ENCODE peak calls at places on chromosome X, in eight cellular contexts. O is globus pallidus, X is NCI-H748 treated with DMSO at 0.1 percent for 48 hours, A is GF-D8, I is endodermal cell, B is stromal cell of bone marrow, C is spleen, T is H7. L is an unnamed sample.

GRCh38 chrX:51779306-51779705 is 36.1 kb downstream of the GSPT2 start:
- DNase-seq in O (no peak), X (no peak), A (no peak), I (peak; percentile 68), B (no peak), C (no peak), T (peak; percentile 5), L (no peak)

GRCh38 chrX:118182050-118182449 is 65.4 kb upstream of the KLHL13 start:
- DNase-seq in O (peak; percentile 0), X (no peak), A (no peak), I (no peak), B (no peak), C (no peak), T (no peak), L (no peak)

GRCh38 chrX:54483946-54484345 is 12.1 kb downstream of the FGD1 start:
- DNase-seq in O (no peak), X (no peak), A (no peak), I (no peak), B (no peak), C (no peak), T (no peak), L (no peak)

GRCh38 chrX:15849555-15849954 is 5.1 kb downstream of the AP1S2 start:
- DNase-seq in O (no peak), X (no peak), A (no peak), I (peak; percentile 55), B (no peak), C (no peak), T (peak; percentile 59), L (no peak)

GRCh38 chrX:12977761-12978204 is 2.9 kb downstream of the TMSB4X start:
- DNase-seq in O (no peak), X (no peak), A (no peak), I (no peak), B (no peak), C (no peak), T (no peak), L (no peak)

GRCh38 chrX:154376768-154377167 is 2.3 kb upstream of the EMD start:
- DNase-seq in O (no peak), X (no peak), A (no peak), I (no peak), B (no peak), C (no peak), T (no peak), L (no peak)

GRCh38 chrX:17005712-17006372 is 59.4 kb downstream of the REPS2 start:
- DNase-seq in O (no peak), X (no peak), A (peak; percentile 50), I (no peak), B (no peak), C (no peak), T (no peak), L (no peak)

GRCh38 chrX:36978886-36979285 is 29.3 kb upstream of the FAM47C start:
- DNase-seq in O (no peak), X (no peak), A (no peak), I (no peak), B (peak; percentile 36), C (no peak), T (no peak), L (no peak)

GRCh38 chrX:141989134-141989533 is 85.4 kb downstream of the MAGEC1 start:
- DNase-seq in O (no peak), X (no peak), A (no peak), I (no peak), B (peak; percentile 15), C (no peak), T (no peak), L (no peak)

GRCh38 chrX:79452879-79453278 is 85.7 kb upstream of the ITM2A start:
- DNase-seq in O (no peak), X (no peak), A (no peak), I (no peak), B (no peak), C (no peak), T (no peak), L (no peak)

GRCh38 chrX:18983711-18984380 is at the start of gene PHKA2:
- DNase-seq in O (peak; percentile 29), X (no peak), A (no peak), I (peak; percentile 83), B (no peak), C (no peak), T (no peak), L (peak; percentile 31)

GRCh38 chrX:150577174-150577573 is 8.8 kb downstream of the MTM1 start:
- DNase-seq in O (no peak), X (no peak), A (no peak), I (no peak), B (no peak), C (no peak), T (no peak), L (no peak)

GRCh38 chrX:11100281-11101035 is 10.7 kb upstream of the HCCS start:
- DNase-seq in O (peak; percentile 60), X (peak; percentile 53), A (no peak), I (peak; percentile 62), B (peak; percentile 43), C (no peak), T (peak; percentile 54), L (peak; percentile 60)

GRCh38 chrX:72540318-72540717 is 32.3 kb downstream of the HDAC8 start:
- DNase-seq in O (peak; percentile 43), X (peak; percentile 18), A (no peak), I (no peak), B (no peak), C (no peak), T (no peak), L (peak; percentile 34)

GRCh38 chrX:134362560-134363089 is 97.3 kb upstream of the HPRT1 start:
- DNase-seq in O (no peak), X (no peak), A (no peak), I (no peak), B (no peak), C (no peak), T (no peak), L (no peak)

GRCh38 chrX:29661290-29661689 is 554.1 kb upstream of the MAGEB2 start:
- DNase-seq in O (no peak), X (no peak), A (no peak), I (no peak), B (no peak), C (no peak), T (no peak), L (no peak)

GRCh38 chrX:123475068-123475724 is 257.7 kb downstream of the THOC2 start:
- DNase-seq in O (no peak), X (no peak), A (no peak), I (no peak), B (peak; percentile 3), C (no peak), T (no peak), L (no peak)

GRCh38 chrX:93580634-93581033 is 92.7 kb downstream of the NAP1L3 start:
- DNase-seq in O (no peak), X (no peak), A (no peak), I (no peak), B (no peak), C (no peak), T (no peak), L (no peak)